ENCODE peak calls at places on chromosomes 6 and 20, in six cellular contexts. P, I, C, A, Y and B are unnamed samples.

GRCh38 chr20:39264506-39265172 is 302.5 kb downstream of the DHX35 start:
- DNase-seq in P (peak; percentile 39), I (peak; percentile 76), C (peak; percentile 41), Y (no peak), A (no peak), B (no peak)

GRCh38 chr20:56516631-56517030 is 7.9 kb upstream of the FAM209A start:
- DNase-seq in P (no peak), Y (no peak), C (no peak), I (no peak), A (no peak), B (no peak)

GRCh38 chr20:13922241-13922640 is 68.2 kb downstream of the SEL1L2 start:
- DNase-seq in C (no peak), I (no peak), P (no peak), A (no peak), Y (no peak), B (no peak)

GRCh38 chr6:1227600-1227934 is 84.3 kb upstream of the FOXQ1 start:
- DNase-seq in A (no peak), Y (no peak), I (no peak), C (no peak), P (no peak), B (no peak)

GRCh38 chr6:43628392-43629103 is 516 bp downstream of the GTPBP2 start:
- DNase-seq in C (no peak), Y (peak; percentile 22), P (peak; percentile 70), A (peak; percentile 52), I (peak; percentile 89), B (peak; percentile 45)

GRCh38 chr6:63928613-63929012 is 293.0 kb downstream of the PHF3 start:
- DNase-seq in C (no peak), I (no peak), P (no peak), Y (no peak), A (no peak), B (no peak)

GRCh38 chr20:31593221-31594001 is 11.7 kb upstream of the ID1 start:
- DNase-seq in I (no peak), C (no peak), A (no peak), P (peak; percentile 71), Y (no peak), B (no peak)

GRCh38 chr20:43388267-43389081 is 69.2 kb upstream of the SRSF6 start:
- DNase-seq in I (no peak), C (peak; percentile 44), Y (no peak), P (no peak), A (no peak), B (no peak)

GRCh38 chr6:134041093-134041492 is 11.3 kb downstream of the SLC2A12 start:
- DNase-seq in I (no peak), C (no peak), P (no peak), Y (no peak), A (no peak), B (no peak)

GRCh38 chr20:20003088-20003954 is 13.8 kb upstream of the NAA20 start:
- DNase-seq in P (peak; percentile 33), C (no peak), Y (no peak), I (no peak), A (peak; percentile 11), B (no peak)

GRCh38 chr6:25504661-25505060 is 147.4 kb upstream of the SCGN start:
- DNase-seq in C (no peak), P (no peak), A (no peak), Y (no peak), I (no peak), B (no peak)

GRCh38 chr20:53738945-53739798 is 145.5 kb upstream of the ZNF217 start:
- DNase-seq in C (no peak), A (no peak), P (no peak), Y (no peak), I (no peak), B (no peak)

GRCh38 chr6:22153384-22154158 is 143.3 kb downstream of the PRL start:
- DNase-seq in P (no peak), A (no peak), Y (no peak), I (peak; percentile 41), C (no peak), B (no peak)

GRCh38 chr6:166515072-166515810 is 71.2 kb downstream of the RAMACL start:
- DNase-seq in A (no peak), C (no peak), Y (no peak), I (peak; percentile 86), P (peak; percentile 75), B (no peak)

GRCh38 chr6:15399651-15400470 is 154.0 kb downstream of the JARID2 start:
- DNase-seq in P (no peak), I (no peak), A (no peak), Y (no peak), C (peak; percentile 67), B (no peak)

GRCh38 chr6:321158-321438 is 28.8 kb downstream of the DUSP22 start:
- DNase-seq in A (no peak), C (no peak), I (no peak), Y (no peak), P (no peak), B (no peak)

GRCh38 chr6:111556004-111556403 is 49.7 kb downstream of the TRAF3IP2 start:
- DNase-seq in P (no peak), A (no peak), Y (no peak), I (no peak), C (no peak), B (no peak)

GRCh38 chr6:4920914-4921410 is 82.9 kb downstream of the RPP40 start:
- DNase-seq in A (no peak), P (no peak), I (no peak), C (no peak), Y (no peak), B (no peak)

GRCh38 chr20:33061626-33062025 is 7.9 kb downstream of the BPIFB3 start:
- DNase-seq in Y (no peak), C (no peak), I (no peak), A (no peak), P (no peak), B (no peak)

GRCh38 chr6:44133981-44134711 is 6.8 kb downstream of the TMEM63B start:
- DNase-seq in A (no peak), Y (no peak), I (no peak), P (no peak), C (no peak), B (no peak)

GRCh38 chr6:159416891-159417540 is 247.8 kb downstream of the FNDC1 start:
- DNase-seq in C (no peak), P (no peak), I (no peak), Y (no peak), A (no peak), B (no peak)

GRCh38 chr20:41072919-41073318 is 44.3 kb downstream of the TOP1 start:
- DNase-seq in P (no peak), I (no peak), C (no peak), Y (no peak), A (no peak), B (no peak)

GRCh38 chr6:82612475-82612874 is 248.9 kb downstream of the TPBG start:
- DNase-seq in C (no peak), I (no peak), Y (no peak), P (no peak), A (no peak), B (no peak)

GRCh38 chr6:22804620-22805271 is 235.4 kb downstream of the HDGFL1 start:
- DNase-seq in C (no peak), P (no peak), Y (no peak), I (no peak), A (no peak), B (no peak)

GRCh38 chr20:16209826-16210365 is 363.4 kb downstream of the KIF16B start:
- DNase-seq in A (no peak), Y (no peak), P (no peak), C (no peak), I (peak; percentile 28), B (no peak)

GRCh38 chr6:74705451-74705850 is 500.4 kb downstream of the COL12A1 start:
- DNase-seq in I (no peak), P (no peak), C (no peak), Y (no peak), A (no peak), B (no peak)